ENCODE peak calls at places on chromosomes 4 and X, in six cellular contexts. R is osteocyte, Q is testis, T is astrocyte of the spinal cord, D is Daoy, A is left lung. E is an unnamed sample.

GRCh38 chr4:108210989-108211725 is 42.4 kb upstream of the LEF1 start:
- DNase-seq in R (no peak), Q (no peak), T (peak; percentile 9), D (peak; percentile 9), A (no peak), E (no peak)

GRCh38 chr4:128862608-128863313 is 53.3 kb downstream of the JADE1 start:
- DNase-seq in R (no peak), Q (no peak), T (no peak), D (no peak), A (no peak), E (peak; percentile 23)

GRCh38 chrX:69037786-69038185 is 127.5 kb downstream of the PJA1 start:
- DNase-seq in R (no peak), Q (no peak), T (no peak), D (no peak), A (no peak), E (no peak)

GRCh38 chrX:9498236-9498635 is 33.4 kb downstream of the TBL1X start:
- DNase-seq in R (no peak), Q (no peak), T (no peak), D (no peak), A (no peak), E (no peak)

GRCh38 chrX:9912341-9912740 is 54.8 kb upstream of the CLDN34 start:
- DNase-seq in R (no peak), Q (no peak), T (peak; percentile 8), D (no peak), A (no peak), E (no peak)

GRCh38 chr4:84189138-84189537 is 310.0 kb downstream of the NKX6-1 start:
- DNase-seq in R (no peak), Q (no peak), T (no peak), D (no peak), A (no peak), E (no peak)

GRCh38 chr4:151541438-151542071 is 132.6 kb downstream of the FHIP1A start:
- DNase-seq in R (no peak), Q (no peak), T (peak; percentile 78), D (peak; percentile 54), A (no peak), E (peak; percentile 72)

GRCh38 chrX:24426340-24426913 is 38.7 kb upstream of the PDK3 start:
- DNase-seq in R (no peak), Q (no peak), T (peak; percentile 5), D (no peak), A (no peak), E (peak; percentile 36)

GRCh38 chrX:95885074-95885473 is 799.6 kb upstream of the DIAPH2 start:
- DNase-seq in R (no peak), Q (peak; percentile 15), T (peak; percentile 47), D (no peak), A (no peak), E (peak; percentile 55)

GRCh38 chr4:157664726-157665125 is 444.2 kb downstream of the GRIA2 start:
- DNase-seq in R (no peak), Q (no peak), T (peak; percentile 68), D (peak; percentile 38), A (no peak), E (peak; percentile 57)

GRCh38 chr4:149706942-149707341 is 108.7 kb downstream of the IQCM start:
- DNase-seq in R (no peak), Q (no peak), T (peak; percentile 63), D (no peak), A (no peak), E (peak; percentile 28)

GRCh38 chr4:81595798-81596610 is 124.3 kb upstream of the RASGEF1B start:
- DNase-seq in R (no peak), Q (no peak), T (no peak), D (no peak), A (no peak), E (no peak)

GRCh38 chrX:1354036-1355019 is 17.7 kb downstream of the IL3RA start:
- DNase-seq in R (no peak), Q (no peak), T (no peak), D (no peak), A (no peak), E (no peak)

GRCh38 chrX:46710425-46710824 is 48.5 kb downstream of the SLC9A7 start:
- DNase-seq in R (no peak), Q (no peak), T (peak; percentile 9), D (peak; percentile 35), A (no peak), E (peak; percentile 51)

GRCh38 chrX:51860679-51861078 is 32.7 kb upstream of the MAGED1 start:
- DNase-seq in R (no peak), Q (peak; percentile 28), T (peak; percentile 28), D (peak; percentile 42), A (no peak), E (peak; percentile 66)

GRCh38 chr4:62209757-62210156 is 1009.6 kb downstream of the ADGRL3 start:
- DNase-seq in R (no peak), Q (no peak), T (no peak), D (no peak), A (no peak), E (no peak)

GRCh38 chrX:71543316-71543715 is 10.4 kb downstream of the OGT start:
- DNase-seq in R (no peak), Q (no peak), T (peak; percentile 41), D (peak; percentile 11), A (no peak), E (peak; percentile 68)

GRCh38 chrX:52424658-52425057 is 55.8 kb downstream of the XAGE2 start:
- DNase-seq in R (no peak), Q (no peak), T (peak; percentile 11), D (peak; percentile 55), A (no peak), E (peak; percentile 26)

GRCh38 chrX:87941841-87942240 is 424.2 kb downstream of the KLHL4 start:
- DNase-seq in R (no peak), Q (no peak), T (no peak), D (no peak), A (no peak), E (peak; percentile 1)

GRCh38 chr4:21896767-21897166 is 51.8 kb downstream of the KCNIP4 start:
- DNase-seq in R (no peak), Q (no peak), T (no peak), D (no peak), A (no peak), E (no peak)

GRCh38 chrX:40202456-40202855 is 104.7 kb upstream of the BCOR start:
- DNase-seq in R (no peak), Q (no peak), T (no peak), D (no peak), A (no peak), E (no peak)

GRCh38 chr4:138789796-138790195 is 225.8 kb upstream of the NOCT start:
- DNase-seq in R (no peak), Q (no peak), T (no peak), D (no peak), A (no peak), E (no peak)

GRCh38 chr4:163132469-163133222 is 34.0 kb downstream of the NAF1 start:
- DNase-seq in R (no peak), Q (no peak), T (no peak), D (no peak), A (no peak), E (no peak)

GRCh38 chrX:12548746-12549145 is 242.5 kb upstream of the PRPS2 start:
- DNase-seq in R (no peak), Q (peak; percentile 17), T (peak; percentile 18), D (no peak), A (no peak), E (peak; percentile 4)

GRCh38 chrX:46554942-46555341 is 9.7 kb upstream of the ZNF674 start:
- DNase-seq in R (no peak), Q (no peak), T (peak; percentile 31), D (no peak), A (no peak), E (peak; percentile 61)

GRCh38 chrX:43707812-43708548 is 51.9 kb downstream of the MAOA start:
- DNase-seq in R (no peak), Q (peak; percentile 79), T (peak; percentile 8), D (no peak), A (no peak), E (peak; percentile 54)

GRCh38 chr4:148295642-148296041 is 146.6 kb downstream of the NR3C2 start:
- DNase-seq in R (no peak), Q (no peak), T (no peak), D (no peak), A (no peak), E (no peak)

GRCh38 chr4:2172627-2173231 is 69.2 kb downstream of the HAUS3 start:
- DNase-seq in R (no peak), Q (no peak), T (no peak), D (no peak), A (no peak), E (no peak)

GRCh38 chrX:11446331-11446730 is 153.1 kb downstream of the AMELX start:
- DNase-seq in R (no peak), Q (no peak), T (peak; percentile 68), D (no peak), A (no peak), E (peak; percentile 70)

GRCh38 chr4:52658671-52659015 is 458 bp downstream of the USP46 start:
- DNase-seq in R (no peak), Q (no peak), T (no peak), D (peak; percentile 2), A (no peak), E (no peak)

GRCh38 chrX:94743478-94743877 is 1069.5 kb downstream of the FAM133A start:
- DNase-seq in R (no peak), Q (no peak), T (no peak), D (no peak), A (no peak), E (no peak)